ENCODE peak calls at places on chromosomes 12 and 14, in seven cellular contexts. X is foreskin fibroblast, B is tibial nerve, S is stomach, Q is HS-5, V is posterior vena cava, Z is astrocyte. I is an unnamed sample.

GRCh38 chr14:51924600-51924999 is 64.2 kb downstream of the GNG2 start:
- DNase-seq in X (no peak), B (no peak), S (no peak), Q (no peak), V (no peak), Z (no peak), I (no peak)

GRCh38 chr12:5624873-5625272 is 193.0 kb downstream of the NTF3 start:
- DNase-seq in X (no peak), B (no peak), S (no peak), Q (no peak), V (no peak), Z (no peak), I (no peak)

GRCh38 chr12:91273542-91273941 is 90.9 kb upstream of the DCN start:
- DNase-seq in X (no peak), B (peak), S (no peak), Q (no peak), V (no peak), Z (no peak), I (no peak)

GRCh38 chr14:28515571-28515970 is 251.0 kb upstream of the FOXG1 start:
- DNase-seq in X (peak), B (no peak), S (no peak), Q (peak), V (no peak), Z (peak), I (no peak)

GRCh38 chr12:13661005-13661887 is 320.2 kb downstream of the GRIN2B start:
- DNase-seq in X (peak), B (peak), S (peak), Q (peak), V (peak), Z (peak), I (peak)

GRCh38 chr14:102509744-102510615 is at the start of gene ANKRD9:
- DNase-seq in X (peak), B (peak), S (peak), Q (peak), V (peak), Z (peak), I (peak)

GRCh38 chr14:55881577-55882241 is 236.5 kb upstream of the PELI2 start:
- DNase-seq in X (peak), B (no peak), S (no peak), Q (peak), V (no peak), Z (peak), I (no peak)

GRCh38 chr12:74646831-74647230 is 109.2 kb downstream of the ATXN7L3B start:
- DNase-seq in X (no peak), B (no peak), S (no peak), Q (no peak), V (no peak), Z (no peak), I (no peak)

GRCh38 chr12:3881208-3881980 is 8.2 kb upstream of the PARP11 start:
- DNase-seq in X (no peak), B (no peak), S (no peak), Q (no peak), V (no peak), Z (no peak), I (no peak)

GRCh38 chr12:101298426-101298825 is 18.5 kb downstream of the UTP20 start:
- DNase-seq in X (peak), B (no peak), S (no peak), Q (peak), V (no peak), Z (peak), I (no peak)

GRCh38 chr14:104749111-104749649 is 3.8 kb upstream of the SIVA1 start:
- DNase-seq in X (peak), B (peak), S (no peak), Q (no peak), V (no peak), Z (peak), I (no peak)

GRCh38 chr14:32370720-32371119 is 41.6 kb downstream of the AKAP6 start:
- DNase-seq in X (peak), B (no peak), S (no peak), Q (peak), V (no peak), Z (peak), I (no peak)

GRCh38 chr12:108483213-108483920 is 31.7 kb upstream of the FICD start:
- DNase-seq in X (no peak), B (no peak), S (no peak), Q (no peak), V (no peak), Z (no peak), I (no peak)

GRCh38 chr12:17971850-17972249 is 118.1 kb downstream of the RERGL start:
- DNase-seq in X (no peak), B (no peak), S (no peak), Q (no peak), V (no peak), Z (peak), I (no peak)

GRCh38 chr14:105153331-105153731 is 15.2 kb downstream of the JAG2 start:
- DNase-seq in X (no peak), B (no peak), S (no peak), Q (no peak), V (peak), Z (no peak), I (no peak)

GRCh38 chr12:72246370-72246769 is 25.8 kb upstream of the TRHDE start:
- DNase-seq in X (no peak), B (no peak), S (no peak), Q (no peak), V (no peak), Z (peak), I (no peak)

GRCh38 chr14:63852271-63852816 is 460 bp upstream of the SYNE2 start:
- DNase-seq in X (no peak), B (no peak), S (no peak), Q (no peak), V (no peak), Z (peak), I (no peak)

GRCh38 chr14:80213602-80214001 is 2.3 kb upstream of the DIO2 start:
- DNase-seq in X (peak), B (peak), S (peak), Q (peak), V (no peak), Z (peak), I (no peak)

GRCh38 chr14:32075636-32076277 is 1.3 kb upstream of the ARHGAP5 start:
- DNase-seq in X (peak), B (peak), S (no peak), Q (no peak), V (peak), Z (peak), I (no peak)

GRCh38 chr14:97723834-97724770 is 926.9 kb downstream of the VRK1 start:
- DNase-seq in X (no peak), B (no peak), S (no peak), Q (no peak), V (no peak), Z (no peak), I (no peak)

GRCh38 chr14:29376251-29376650 is 551.4 kb downstream of the PRKD1 start:
- DNase-seq in X (no peak), B (no peak), S (no peak), Q (no peak), V (no peak), Z (no peak), I (no peak)

GRCh38 chr12:45725631-45726593 is 3.6 kb upstream of the ARID2 start:
- DNase-seq in X (no peak), B (peak), S (no peak), Q (peak), V (no peak), Z (peak), I (no peak)

GRCh38 chr12:126390969-126391566 is 1325.8 kb downstream of the AACS start:
- DNase-seq in X (no peak), B (no peak), S (no peak), Q (peak), V (no peak), Z (no peak), I (no peak)

GRCh38 chr12:107328442-107329133 is 235.2 kb upstream of the CRY1 start:
- DNase-seq in X (no peak), B (no peak), S (no peak), Q (no peak), V (no peak), Z (peak), I (no peak)

GRCh38 chr14:104361101-104361591 is 218.4 kb upstream of the C14orf180 start:
- DNase-seq in X (no peak), B (no peak), S (peak), Q (no peak), V (peak), Z (no peak), I (no peak)

GRCh38 chr14:96285667-96286066 is 29.7 kb downstream of the BDKRB1 start:
- DNase-seq in X (no peak), B (no peak), S (no peak), Q (no peak), V (peak), Z (peak), I (no peak)

GRCh38 chr12:99455350-99456037 is 192.1 kb upstream of the GARIN6 start:
- DNase-seq in X (no peak), B (no peak), S (no peak), Q (peak), V (peak), Z (peak), I (no peak)

GRCh38 chr14:70881549-70882174 is 25.6 kb upstream of the PCNX1 start:
- DNase-seq in X (no peak), B (no peak), S (no peak), Q (no peak), V (no peak), Z (no peak), I (peak)

GRCh38 chr12:95393191-95393790 is 80.7 kb upstream of the METAP2 start:
- DNase-seq in X (no peak), B (no peak), S (no peak), Q (no peak), V (no peak), Z (no peak), I (no peak)

GRCh38 chr12:27688671-27689070 is 7.6 kb upstream of the REP15 start:
- DNase-seq in X (no peak), B (no peak), S (no peak), Q (no peak), V (no peak), Z (no peak), I (no peak)

GRCh38 chr12:60845696-60846095 is 1249.9 kb downstream of the SLC16A7 start:
- DNase-seq in X (no peak), B (no peak), S (no peak), Q (no peak), V (no peak), Z (no peak), I (no peak)

GRCh38 chr14:80387563-80387981 is 176.3 kb upstream of the DIO2 start:
- DNase-seq in X (no peak), B (peak), S (no peak), Q (no peak), V (no peak), Z (peak), I (no peak)

GRCh38 chr12:51914034-51914923 is 7.0 kb downstream of the ACVRL1 start:
- DNase-seq in X (no peak), B (no peak), S (no peak), Q (no peak), V (no peak), Z (no peak), I (no peak)

GRCh38 chr14:37824936-37825698 is 229.7 kb downstream of the TTC6 start:
- DNase-seq in X (no peak), B (no peak), S (no peak), Q (no peak), V (no peak), Z (peak), I (no peak)

GRCh38 chr14:89902876-89903275 is 51.7 kb downstream of the EFCAB11 start:
- DNase-seq in X (no peak), B (no peak), S (no peak), Q (no peak), V (no peak), Z (no peak), I (no peak)

GRCh38 chr12:124829008-124829707 is 34.5 kb downstream of the SCARB1 start:
- DNase-seq in X (peak), B (peak), S (no peak), Q (peak), V (no peak), Z (peak), I (no peak)